ENCODE peak calls at places on chromosomes 1 and 21, in seven cellular contexts. G, N, R, V, X, D and U are unnamed samples. For H3K4me1, the result is how much of the 10 kb centered on the place peaks cover.

GRCh38 chr1:178060789-178061556 is 32.9 kb upstream of the RASAL2 start:
- DNase-seq in G (no peak), N (peak), R (peak), V (no peak), X (no peak), D (peak), U (peak)

GRCh38 chr1:7630378-7630777 is 140.7 kb upstream of the VAMP3 start:
- DNase-seq in G (no peak), N (no peak), R (no peak), V (no peak), X (no peak), D (no peak), U (no peak)

GRCh38 chr1:19815801-19816736 is 986 bp upstream of the RNF186 start:
- DNase-seq in G (no peak), N (no peak), R (no peak), V (peak), X (no peak), D (no peak), U (no peak)

GRCh38 chr1:6016191-6016865 is 24.1 kb upstream of the NPHP4 start:
- DNase-seq in G (no peak), N (no peak), R (peak), V (no peak), X (no peak), D (no peak), U (no peak)

GRCh38 chr1:5744911-5745431 is 247.3 kb downstream of the NPHP4 start:
- DNase-seq in G (peak), N (peak), R (no peak), V (no peak), X (no peak), D (peak), U (peak)

GRCh38 chr1:20999525-21000244 is 177.0 kb downstream of the EIF4G3 start:
- DNase-seq in G (no peak), N (no peak), R (no peak), V (no peak), X (no peak), D (no peak), U (no peak)

GRCh38 chr1:20981903-20982695 is 194.6 kb downstream of the EIF4G3 start:
- DNase-seq in G (no peak), N (no peak), R (peak), V (no peak), X (no peak), D (no peak), U (peak)

GRCh38 chr1:93979718-93980319 is 70.6 kb upstream of the GCLM start:
- DNase-seq in G (no peak), N (peak), R (peak), V (no peak), X (no peak), D (no peak), U (no peak)

GRCh38 chr1:243946946-243947345 is 96.9 kb upstream of the AKT3 start:
- DNase-seq in G (no peak), N (peak), R (no peak), V (no peak), X (no peak), D (peak), U (peak)

GRCh38 chr1:10794724-10795304 is 1.6 kb downstream of the CASZ1 start:
- DNase-seq in G (no peak), N (peak), R (no peak), V (no peak), X (no peak), D (peak), U (peak)

GRCh38 chr1:29470087-29470787 is 233.9 kb downstream of the PTPRU start:
- DNase-seq in G (no peak), N (peak), R (no peak), V (no peak), X (no peak), D (peak), U (no peak)

GRCh38 chr21:36783612-36784383 is 84.9 kb downstream of the SIM2 start:
- DNase-seq in G (no peak), N (no peak), R (peak), V (no peak), X (no peak), D (no peak), U (no peak)

GRCh38 chr1:108121361-108122143 is 78.6 kb downstream of the SLC25A24 start:
- DNase-seq in G (no peak), N (peak), R (peak), V (no peak), X (peak), D (peak), U (no peak)

GRCh38 chr1:210200090-210200736 is 32.4 kb upstream of the SERTAD4 start:
- DNase-seq in G (no peak), N (no peak), R (no peak), V (no peak), X (no peak), D (no peak), U (peak)

GRCh38 chr1:50292276-50292675 is 131.0 kb downstream of the DMRTA2 start:
- DNase-seq in G (no peak), N (no peak), R (no peak), V (no peak), X (no peak), D (no peak), U (no peak)

GRCh38 chr21:36422279-36423098 is 37.3 kb downstream of the CHAF1B start:
- DNase-seq in G (peak), N (peak), R (peak), V (peak), X (peak), D (peak), U (peak)

GRCh38 chr1:29379438-29380073 is 143.2 kb downstream of the PTPRU start:
- DNase-seq in G (no peak), N (peak), R (peak), V (peak), X (no peak), D (peak), U (peak)

GRCh38 chr1:8422439-8423133 is 104.7 kb downstream of the SLC45A1 start:
- DNase-seq in G (no peak), N (no peak), R (peak), V (no peak), X (peak), D (no peak), U (no peak)

GRCh38 chr1:147545133-147545532 is 3.8 kb downstream of the BCL9 start:
- DNase-seq in G (peak), N (peak), R (peak), V (peak), X (no peak), D (peak), U (peak)

GRCh38 chr1:205534444-205534985 is 30.0 kb downstream of the CDK18 start:
- DNase-seq in G (peak), N (peak), R (no peak), V (no peak), X (no peak), D (no peak), U (no peak)

GRCh38 chr1:159978107-159978398 is 24.0 kb upstream of the SLAMF9 start:
- DNase-seq in G (no peak), N (no peak), R (no peak), V (no peak), X (no peak), D (no peak), U (no peak)

GRCh38 chr1:18140411-18140810 is 32.8 kb downstream of the IGSF21 start:
- DNase-seq in G (no peak), N (no peak), R (no peak), V (no peak), X (no peak), D (no peak), U (no peak)

GRCh38 chr1:185853739-185854138 is 119.5 kb downstream of the HMCN1 start:
- DNase-seq in G (no peak), N (no peak), R (peak), V (no peak), X (no peak), D (no peak), U (no peak)

GRCh38 chr1:33374336-33375105 is 53.6 kb upstream of the A3GALT2 start:
- DNase-seq in G (no peak), N (no peak), R (peak), V (no peak), X (no peak), D (no peak), U (no peak)

GRCh38 chr21:38979271-38980196 is 173.8 kb downstream of the ETS2 start:
- DNase-seq in G (no peak), N (peak), R (peak), V (no peak), X (no peak), D (peak), U (no peak)

GRCh38 chr1:19330449-19331135 is 18.5 kb downstream of the SLC66A1 start:
- DNase-seq in G (no peak), N (no peak), R (no peak), V (no peak), X (peak), D (no peak), U (no peak)

GRCh38 chr1:226351709-226352108 is 42.7 kb upstream of the LIN9 start:
- DNase-seq in G (no peak), N (no peak), R (no peak), V (no peak), X (no peak), D (no peak), U (peak)
- H3K4me1 ChIP-seq in G (under half), N (under half), R (under half), V (under half), X (under half), D (under half), U (under half)

GRCh38 chr21:42666023-42666747 is 12.8 kb downstream of the PDE9A start:
- DNase-seq in G (no peak), N (peak), R (no peak), V (no peak), X (no peak), D (peak), U (peak)
- H3K4me1 ChIP-seq in G (under half), N (under half), R (under half), V (under half), X (under half), D (under half), U (under half)

GRCh38 chr1:198156111-198156744 is 570 bp upstream of the NEK7 start:
- DNase-seq in G (peak), N (peak), R (peak), V (peak), X (peak), D (peak), U (peak)
- H3K4me1 ChIP-seq in G (under half), N (under half), R (under half), V (under half), X (under half), D (under half), U (under half)

DNA sequence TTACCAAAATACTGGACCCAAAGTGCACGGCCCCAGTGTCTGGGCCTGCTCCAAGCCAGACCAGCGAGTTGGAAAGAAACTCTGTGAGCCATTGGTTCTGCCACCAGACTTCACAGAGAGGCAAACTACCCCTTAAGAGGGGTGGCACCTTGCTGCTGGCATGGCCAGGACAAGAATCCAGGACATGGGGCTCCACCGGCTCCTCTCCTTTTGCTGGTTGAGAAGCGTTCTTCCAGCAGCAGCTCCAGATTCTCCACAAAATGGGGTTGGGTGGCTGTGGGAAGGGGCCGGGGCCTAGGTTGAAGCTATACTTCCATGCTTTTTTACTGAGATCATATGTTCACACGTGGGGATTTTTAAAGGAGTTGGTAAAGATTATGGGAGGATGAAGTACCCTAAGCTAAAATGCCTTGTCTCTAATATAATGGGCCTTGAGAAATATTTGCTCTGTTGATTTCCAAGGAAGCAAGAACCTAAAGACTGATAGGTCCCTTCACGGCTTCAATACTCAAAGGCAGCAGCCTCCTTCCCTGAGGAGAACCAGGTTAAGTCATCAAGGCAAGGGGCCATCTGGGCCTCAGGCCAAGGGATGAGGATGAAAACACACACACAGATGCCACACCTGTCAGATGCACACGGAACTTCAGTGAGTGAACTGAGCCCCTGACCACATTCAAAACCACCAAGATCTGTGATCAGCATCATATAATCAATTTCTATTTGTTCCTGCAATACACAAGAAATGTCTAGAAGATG is 3.1 kb downstream of the C1orf198 start:
- DNase-seq in G (no peak), N (no peak), R (no peak), V (no peak), X (no peak), D (no peak), U (no peak)
- H3K4me1 ChIP-seq in G (under half), N (under half), R (under half), V (under half), X (under half), D (under half), U (under half)

DNA sequence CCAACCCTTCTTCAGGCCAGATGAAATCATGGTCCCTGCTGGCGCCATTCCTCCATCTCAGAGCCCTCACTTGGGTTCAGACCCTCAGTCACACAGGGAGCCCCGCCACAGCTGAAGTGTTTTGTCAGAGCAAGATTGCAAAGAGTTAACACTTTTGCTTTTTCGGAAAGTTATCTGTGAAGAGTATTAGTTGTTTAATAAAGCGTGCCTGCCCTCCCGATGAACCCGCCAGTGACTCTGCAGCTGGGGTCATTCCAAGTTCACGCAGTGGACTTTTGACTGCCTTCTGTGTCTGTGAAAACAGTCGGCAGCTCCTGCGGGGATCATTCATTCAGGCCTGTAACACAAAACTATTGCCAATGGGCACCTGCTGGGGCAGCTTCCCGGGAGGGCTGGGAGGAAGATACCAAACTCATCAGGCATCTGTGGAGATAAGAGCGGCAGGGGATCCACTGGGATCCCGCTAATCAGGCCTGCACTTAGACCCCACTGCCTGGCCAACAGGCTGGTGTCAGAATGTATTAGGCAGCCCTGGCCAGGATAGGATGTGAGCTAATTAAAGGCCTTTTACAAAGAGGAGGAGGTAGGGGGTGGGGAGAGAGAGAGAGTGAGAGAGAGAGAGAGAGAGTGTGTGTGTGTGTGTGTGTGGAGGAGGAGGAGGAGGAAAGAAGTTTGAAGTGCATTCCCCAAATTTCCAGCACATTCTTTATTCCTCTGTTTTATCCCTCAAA is 184.5 kb downstream of the DHRS3 start:
- DNase-seq in G (no peak), N (peak), R (peak), V (no peak), X (peak), D (peak), U (peak)
- H3K4me1 ChIP-seq in G (half or more), N (under half), R (under half), V (under half), X (under half), D (under half), U (under half)

DNA sequence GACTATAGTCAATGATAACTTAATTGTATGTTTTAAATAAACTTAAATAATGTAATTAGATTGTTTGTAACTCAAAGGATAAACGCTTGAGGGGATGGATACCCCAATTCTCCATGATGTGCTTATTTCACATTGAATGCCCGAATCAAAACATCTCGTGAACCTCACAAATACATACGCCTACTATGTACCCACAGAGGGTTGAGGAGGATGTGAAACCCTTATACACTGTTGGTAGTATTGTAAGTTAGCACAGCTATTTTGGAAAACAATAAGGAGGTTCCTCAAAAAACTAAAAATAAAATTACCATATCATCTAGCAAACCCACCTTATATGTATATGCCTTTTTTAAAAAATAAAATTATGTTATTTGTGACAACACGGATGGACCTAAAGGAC is 198.6 kb downstream of the MRPL39 start:
- DNase-seq in G (no peak), N (no peak), R (no peak), V (no peak), X (no peak), D (no peak), U (no peak)
- H3K4me1 ChIP-seq in G (under half), N (under half), R (under half), V (under half), X (under half), D (under half), U (under half)

DNA sequence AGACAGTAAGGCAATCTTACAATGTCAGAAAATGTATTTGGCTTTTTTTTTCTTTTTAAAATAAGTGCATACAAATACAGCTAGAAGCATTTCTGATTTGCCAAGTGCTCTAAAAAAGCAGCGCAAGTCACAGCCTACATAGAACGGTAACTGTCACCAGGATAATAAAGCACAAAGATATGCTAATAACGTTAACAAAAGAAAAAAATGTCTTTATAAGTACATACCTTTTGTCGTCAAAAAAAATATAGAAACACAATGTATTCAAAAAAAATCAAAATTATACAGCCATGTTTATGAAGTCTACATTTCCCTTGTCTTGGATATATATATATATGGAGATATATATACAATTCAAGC is 3.3 kb downstream of the IRF2BP2 start:
- DNase-seq in G (no peak), N (no peak), R (no peak), V (peak), X (no peak), D (no peak), U (no peak)
- H3K4me1 ChIP-seq in G (under half), N (under half), R (under half), V (under half), X (under half), D (under half), U (under half)

DNA sequence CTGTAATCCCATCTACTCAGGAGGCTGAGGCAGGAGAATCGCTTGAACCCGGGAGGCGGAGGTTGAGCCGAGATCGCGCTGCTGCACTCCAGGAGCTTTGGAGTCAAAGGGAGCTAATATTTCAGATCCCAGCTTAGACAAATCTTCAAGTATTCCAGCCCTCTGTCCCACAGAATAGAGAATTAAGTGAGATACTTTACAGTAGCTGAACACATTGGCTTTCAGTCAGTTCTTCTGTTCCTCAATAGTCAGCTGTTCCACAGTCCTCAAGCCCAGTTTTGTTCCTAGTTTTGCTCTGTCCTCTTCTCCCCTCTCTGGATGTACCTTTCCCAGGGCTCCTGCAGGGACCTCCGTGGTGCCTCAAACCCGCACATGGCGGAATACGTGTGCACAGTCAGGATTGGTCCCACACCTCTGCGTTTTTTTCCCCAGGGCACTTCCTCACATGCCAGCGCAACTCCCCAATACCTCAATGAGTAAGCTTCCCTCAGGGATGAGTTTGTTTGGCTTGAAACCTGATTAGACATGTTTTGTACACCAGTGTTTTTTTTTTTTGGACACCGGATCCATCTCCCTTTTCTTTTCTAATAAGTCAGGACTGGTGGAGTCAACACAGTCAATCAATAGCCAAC is 1.2 kb downstream of the MFN2 start:
- DNase-seq in G (no peak), N (no peak), R (no peak), V (no peak), X (no peak), D (no peak), U (no peak)
- H3K4me1 ChIP-seq in G (under half), N (under half), R (under half), V (under half), X (under half), D (under half), U (under half)

GRCh38 chr1:4664095-4664494 is 9.7 kb downstream of the AJAP1 start:
- DNase-seq in G (no peak), N (no peak), R (no peak), V (no peak), X (no peak), D (no peak), U (no peak)

GRCh38 chr1:4659247-4659646 is 4.8 kb downstream of the AJAP1 start:
- DNase-seq in G (peak), N (no peak), R (no peak), V (no peak), X (no peak), D (no peak), U (no peak)

GRCh38 chr1:4660917-4661594 is 6.6 kb downstream of the AJAP1 start:
- DNase-seq in G (no peak), N (no peak), R (no peak), V (no peak), X (no peak), D (no peak), U (no peak)

GRCh38 chr1:4662723-4663122 is 8.3 kb downstream of the AJAP1 start:
- DNase-seq in G (no peak), N (no peak), R (no peak), V (no peak), X (no peak), D (no peak), U (no peak)

GRCh38 chr1:4661595-4661917 is 7.1 kb downstream of the AJAP1 start:
- DNase-seq in G (no peak), N (no peak), R (no peak), V (no peak), X (no peak), D (no peak), U (no peak)
- H3K4me1 ChIP-seq in G (under half), N (under half), R (under half), V (under half), X (under half), D (under half), U (under half)